ENCODE peak calls at places on chromosome 19, in ten cellular contexts. L is AG04450, P is adrenal gland, U is body of pancreas, O is neural progenitor cell, R is right atrium auricular region, A is transverse colon, F is upper lobe of right lung, V is left ventricle myocardium inferior, S is ovary. E is an unnamed sample. For H3K27me3, the result is how much of the 10 kb centered on the place peaks cover.

GRCh38 chr19:3434630-3435553 is 45.4 kb downstream of the SMIM24 start:
- DNase-seq in L (peak), P (peak), U (peak), O (peak), R (peak), A (peak), F (peak), V (peak), S (peak), E (peak)

GRCh38 chr19:32464279-32464678 is 58.7 kb downstream of the DPY19L3 start:
- DNase-seq in L (no peak), P (no peak), U (no peak), O (no peak), R (no peak), A (no peak), F (no peak), V (no peak), S (no peak), E (no peak)

GRCh38 chr19:10334340-10335148 is 1.2 kb upstream of the RAVER1 start:
- DNase-seq in L (peak), P (peak), U (peak), O (peak), R (peak), A (peak), F (peak), V (peak), S (peak), E (peak)

GRCh38 chr19:42455621-42456081 is 12.9 kb upstream of the CXCL17 start:
- DNase-seq in L (no peak), P (no peak), U (no peak), O (no peak), R (no peak), A (peak), F (no peak), V (no peak), S (no peak), E (no peak)

GRCh38 chr19:43895727-43896126 is 39.4 kb downstream of the ZNF45 start:
- DNase-seq in L (no peak), P (no peak), U (no peak), O (no peak), R (no peak), A (no peak), F (no peak), V (no peak), S (no peak), E (no peak)

GRCh38 chr19:41156207-41156606 is 36.8 kb upstream of the CYP2S1 start:
- DNase-seq in L (no peak), P (no peak), U (no peak), O (no peak), R (no peak), A (no peak), F (no peak), V (no peak), S (no peak), E (no peak)

GRCh38 chr19:5103061-5103701 is 134.3 kb downstream of the KDM4B start:
- DNase-seq in L (no peak), P (peak), U (peak), O (no peak), R (peak), A (no peak), F (no peak), V (peak), S (no peak), E (peak)

GRCh38 chr19:19232231-19232630 is 20.5 kb downstream of the NCAN start:
- DNase-seq in L (no peak), P (no peak), U (no peak), O (no peak), R (no peak), A (no peak), F (no peak), V (no peak), S (no peak), E (no peak)

GRCh38 chr19:5057860-5058259 is 88.9 kb downstream of the KDM4B start:
- DNase-seq in L (no peak), P (no peak), U (no peak), O (peak), R (no peak), A (no peak), F (no peak), V (no peak), S (no peak), E (no peak)

DNA sequence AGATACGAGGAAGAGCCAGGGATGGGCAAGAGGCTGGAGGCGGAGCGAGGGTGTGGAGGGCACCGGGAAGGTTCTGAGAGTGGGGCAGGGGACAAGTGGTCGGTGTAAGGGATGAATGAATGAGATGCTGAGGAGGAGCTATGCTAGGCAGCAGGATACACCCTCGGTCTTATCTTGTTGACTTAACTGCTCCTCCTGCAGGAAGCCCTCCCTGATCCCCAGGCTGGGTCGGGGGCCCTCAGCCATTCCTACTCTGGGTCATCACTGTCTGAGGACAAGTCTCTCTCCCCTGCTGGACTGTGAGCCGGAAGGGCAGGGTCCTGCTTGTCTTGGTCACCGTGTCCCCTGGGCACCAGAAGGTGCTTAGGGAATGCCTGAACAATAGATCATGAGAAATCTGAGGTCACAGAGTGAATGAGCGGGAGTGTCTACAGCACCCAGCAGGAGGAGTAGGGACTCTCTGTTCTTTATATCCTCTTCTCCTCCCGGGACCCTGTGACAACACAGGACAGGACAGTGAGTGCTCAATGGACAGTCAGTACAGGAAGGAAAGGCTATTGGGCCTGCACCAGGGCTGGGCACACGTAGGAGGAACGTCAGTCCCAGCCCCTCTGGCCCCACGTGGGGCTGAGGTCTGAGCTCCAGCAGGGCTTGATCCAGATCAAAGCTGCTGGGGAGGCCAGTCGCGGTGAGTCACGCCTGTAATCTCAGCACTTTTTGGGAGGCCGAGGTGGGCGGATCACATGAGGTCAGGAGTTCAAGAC is 6.5 kb downstream of the NKPD1 start:
- DNase-seq in L (no peak), P (peak), U (peak), O (no peak), R (peak), A (no peak), F (no peak), V (no peak), S (peak), E (no peak)
- TF ChIP-seq CTCF in L (peak), P (peak), U (no peak), O (no peak), R (no peak), A (no peak), F (no peak), V (no peak), S (no peak), E (no peak)

GRCh38 chr19:30223866-30224688 is 148.1 kb upstream of the ZNF536 start:
- DNase-seq in L (no peak), P (no peak), U (no peak), O (no peak), R (no peak), A (no peak), F (no peak), V (no peak), S (no peak), E (no peak)
- H3K27me3 ChIP-seq in L (under half), P (under half), U (under half), O (half or more), R (under half), A (half or more), F (half or more), V (half or more), S (under half), E (under half)

GRCh38 chr19:6717036-6717435 is 3.4 kb downstream of the C3 start:
- DNase-seq in L (no peak), P (no peak), U (no peak), O (no peak), R (no peak), A (no peak), F (no peak), V (no peak), S (no peak), E (no peak)
- TF ChIP-seq CTCF in L (no peak), P (no peak), U (no peak), O (peak), R (no peak), A (no peak), F (no peak), V (no peak), S (no peak), E (no peak)

GRCh38 chr19:17455711-17456123 is 5.0 kb downstream of the NXNL1 start:
- DNase-seq in L (no peak), P (no peak), U (no peak), O (peak), R (no peak), A (no peak), F (peak), V (no peak), S (no peak), E (peak)
- H3K27me3 ChIP-seq in L (under half), P (under half), U (under half), O (under half), R (under half), A (half or more), F (half or more), V (half or more), S (under half), E (under half)

DNA sequence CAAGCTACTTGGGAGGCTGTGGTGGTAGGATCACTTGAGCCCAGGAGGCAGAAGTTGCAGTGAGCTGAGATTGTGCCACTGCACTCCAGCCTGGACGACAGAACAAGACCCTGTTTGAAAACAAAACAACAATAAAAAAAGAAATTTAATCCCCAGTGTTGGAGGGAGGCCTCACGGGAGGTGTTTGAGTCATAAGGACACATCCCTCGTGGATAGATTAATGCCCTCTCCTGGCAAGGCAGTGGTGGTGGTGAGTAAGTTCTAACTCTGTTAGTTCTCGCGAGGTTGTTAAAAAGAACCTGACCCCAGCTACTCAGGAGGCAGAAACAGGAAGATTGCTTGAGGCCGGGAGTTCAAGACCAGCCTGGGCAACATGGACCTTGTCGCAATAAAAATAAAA is 27.6 kb upstream of the SIN3B start:
- DNase-seq in L (no peak), P (no peak), U (no peak), O (no peak), R (no peak), A (no peak), F (no peak), V (no peak), S (no peak), E (no peak)
- TF ChIP-seq CTCF in L (no peak), P (no peak), U (no peak), O (no peak), R (no peak), A (no peak), F (no peak), V (no peak), S (no peak), E (no peak)

GRCh38 chr19:1828279-1829238 is 16.5 kb upstream of the ATP8B3 start:
- DNase-seq in L (no peak), P (no peak), U (no peak), O (no peak), R (no peak), A (no peak), F (no peak), V (no peak), S (no peak), E (no peak)
- H3K27me3 ChIP-seq in L (under half), P (under half), U (under half), O (under half), R (under half), A (under half), F (under half), V (under half), S (under half), E (under half)